ENCODE peak calls at places on chromosomes 16 and 17, in seven cellular contexts. T is MCF 10A; K is A549; P is retinal pigment epithelial cell; M is stimulated activated naive CD4-positive, alpha-beta T cell; U is lower lobe of right lung; H is NCI-H345. L is an unnamed sample.

GRCh38 chr17:50354198-50354597 is 8.3 kb downstream of the XYLT2 start:
- DNase-seq in T (no peak), K (no peak), P (no peak), M (no peak), U (no peak), H (no peak), L (no peak)

GRCh38 chr17:80474231-80474932 is 2.0 kb downstream of the NPTX1 start:
- DNase-seq in T (peak), K (peak), P (no peak), M (no peak), U (no peak), H (peak), L (no peak)

GRCh38 chr16:51408357-51408756 is 257.3 kb upstream of the SALL1 start:
- DNase-seq in T (peak), K (peak), P (no peak), M (no peak), U (no peak), H (no peak), L (no peak)

GRCh38 chr16:88378401-88378800 is 4.4 kb upstream of the ZNF469 start:
- DNase-seq in T (no peak), K (no peak), P (no peak), M (no peak), U (no peak), H (no peak), L (no peak)

GRCh38 chr17:74429604-74430384 is 2.1 kb upstream of the GPRC5C start:
- DNase-seq in T (no peak), K (no peak), P (no peak), M (no peak), U (peak), H (peak), L (no peak)

GRCh38 chr16:12255473-12255872 is 278.9 kb downstream of the SNX29 start:
- DNase-seq in T (no peak), K (no peak), P (no peak), M (no peak), U (no peak), H (no peak), L (no peak)

GRCh38 chr17:82872591-82873520 is 33.0 kb upstream of the ZNF750 start:
- DNase-seq in T (no peak), K (no peak), P (no peak), M (no peak), U (peak), H (no peak), L (no peak)

GRCh38 chr16:69276143-69277115 is 34.7 kb upstream of the VPS4A start:
- DNase-seq in T (peak), K (no peak), P (no peak), M (no peak), U (no peak), H (no peak), L (no peak)

GRCh38 chr17:62665599-62665998 is 38.1 kb downstream of the MRC2 start:
- DNase-seq in T (no peak), K (no peak), P (no peak), M (no peak), U (peak), H (no peak), L (no peak)

GRCh38 chr17:75707096-75707720 is 14.1 kb upstream of the ITGB4 start:
- DNase-seq in T (peak), K (peak), P (no peak), M (no peak), U (no peak), H (no peak), L (no peak)

GRCh38 chr17:34076743-34077631 is 178.1 kb upstream of the CCL2 start:
- DNase-seq in T (no peak), K (no peak), P (no peak), M (no peak), U (no peak), H (no peak), L (no peak)